ENCODE peak calls at places on chromosomes 16 and 17, in seven cellular contexts. X, A, S, F, B, W and R are unnamed samples. For H3K4me1, the result is how much of the 10 kb centered on the place peaks cover.

GRCh38 chr17:65154770-65155589 is 17.8 kb downstream of the RGS9 start:
- DNase-seq in X (no peak), A (peak), S (no peak), F (no peak), B (no peak), W (no peak), R (no peak)

GRCh38 chr17:62626719-62627218 is 701 bp upstream of the MRC2 start:
- DNase-seq in X (peak), A (no peak), S (no peak), F (no peak), B (peak), W (no peak), R (no peak)

GRCh38 chr17:42950044-42950783 is 14.0 kb downstream of the AARSD1 start:
- DNase-seq in X (no peak), A (no peak), S (no peak), F (no peak), B (no peak), W (no peak), R (no peak)

GRCh38 chr16:4613636-4614570 is 785 bp downstream of the UBALD1 start:
- DNase-seq in X (no peak), A (no peak), S (no peak), F (peak), B (no peak), W (no peak), R (peak)

GRCh38 chr16:80259289-80259805 is 281.4 kb upstream of the DYNLRB2 start:
- DNase-seq in X (no peak), A (no peak), S (no peak), F (no peak), B (no peak), W (no peak), R (no peak)

GRCh38 chr16:81505011-81505660 is 60.5 kb downstream of the CMIP start:
- DNase-seq in X (no peak), A (no peak), S (no peak), F (no peak), B (no peak), W (no peak), R (peak)

GRCh38 chr16:70576431-70577255 is 53.0 kb downstream of the SF3B3 start:
- DNase-seq in X (no peak), A (no peak), S (no peak), F (no peak), B (no peak), W (no peak), R (no peak)

GRCh38 chr17:50266384-50267073 is 7.7 kb upstream of the TMEM92 start:
- DNase-seq in X (no peak), A (no peak), S (no peak), F (no peak), B (peak), W (peak), R (no peak)

GRCh38 chr17:82213251-82214011 is 789 bp upstream of the CCDC57 start:
- DNase-seq in X (peak), A (peak), S (no peak), F (peak), B (peak), W (no peak), R (peak)

GRCh38 chr16:144797-145252 is 6.4 kb upstream of the NPRL3 start:
- DNase-seq in X (no peak), A (no peak), S (no peak), F (no peak), B (no peak), W (no peak), R (no peak)

GRCh38 chr17:57453841-57454240 is 197.5 kb downstream of the MSI2 start:
- DNase-seq in X (no peak), A (no peak), S (no peak), F (no peak), B (no peak), W (no peak), R (no peak)
- H3K4me1 ChIP-seq in X (under half), A (under half), S (under half), F (under half), B (under half), W (under half), R (under half)

GRCh38 chr16:1534021-1535020 is 855 bp downstream of the TMEM204 start:
- DNase-seq in X (no peak), A (no peak), S (no peak), F (no peak), B (peak), W (no peak), R (no peak)

GRCh38 chr16:1535391-1536291 is 2.2 kb downstream of the TMEM204 start:
- DNase-seq in X (no peak), A (no peak), S (no peak), F (peak), B (peak), W (no peak), R (no peak)

GRCh38 chr16:1537763-1538289 is 4.4 kb downstream of the TMEM204 start:
- DNase-seq in X (no peak), A (no peak), S (no peak), F (peak), B (no peak), W (no peak), R (no peak)

GRCh38 chr16:1537138-1537577 is 3.7 kb downstream of the TMEM204 start:
- DNase-seq in X (no peak), A (no peak), S (no peak), F (no peak), B (no peak), W (no peak), R (no peak)

GRCh38 chr16:1536601-1537000 is 3.1 kb downstream of the TMEM204 start:
- DNase-seq in X (no peak), A (no peak), S (no peak), F (no peak), B (no peak), W (no peak), R (no peak)
- H3K4me1 ChIP-seq in X (under half), A (under half), S (half or more), F (half or more), B (under half), W (under half), R (under half)

GRCh38 chr17:81045590-81046095 is 10.7 kb downstream of the BAIAP2 start:
- DNase-seq in X (no peak), A (no peak), S (no peak), F (no peak), B (no peak), W (no peak), R (no peak)

GRCh38 chr17:81046131-81046769 is 11.3 kb downstream of the BAIAP2 start:
- DNase-seq in X (no peak), A (no peak), S (no peak), F (no peak), B (no peak), W (no peak), R (no peak)

GRCh38 chr17:81048827-81049371 is 13.9 kb downstream of the BAIAP2 start:
- DNase-seq in X (no peak), A (no peak), S (no peak), F (no peak), B (no peak), W (no peak), R (no peak)

GRCh38 chr17:81044764-81045589 is 10.0 kb downstream of the BAIAP2 start:
- DNase-seq in X (no peak), A (peak), S (no peak), F (no peak), B (peak), W (peak), R (no peak)

GRCh38 chr17:81046770-81047359 is 11.9 kb downstream of the BAIAP2 start:
- DNase-seq in X (no peak), A (no peak), S (no peak), F (no peak), B (no peak), W (no peak), R (no peak)
- H3K4me1 ChIP-seq in X (under half), A (under half), S (half or more), F (under half), B (under half), W (under half), R (half or more)

GRCh38 chr17:4515501-4515900 is 16.8 kb downstream of the SPNS2 start:
- DNase-seq in X (no peak), A (no peak), S (no peak), F (no peak), B (no peak), W (no peak), R (no peak)
- H3K4me1 ChIP-seq in X (under half), A (under half), S (under half), F (under half), B (under half), W (under half), R (under half)

GRCh38 chr17:7582401-7583252 is 1.0 kb upstream of the MPDU1 start:
- DNase-seq in X (no peak), A (no peak), S (no peak), F (no peak), B (peak), W (no peak), R (peak)
- H3K4me1 ChIP-seq in X (under half), A (under half), S (half or more), F (under half), B (under half), W (under half), R (under half)

DNA sequence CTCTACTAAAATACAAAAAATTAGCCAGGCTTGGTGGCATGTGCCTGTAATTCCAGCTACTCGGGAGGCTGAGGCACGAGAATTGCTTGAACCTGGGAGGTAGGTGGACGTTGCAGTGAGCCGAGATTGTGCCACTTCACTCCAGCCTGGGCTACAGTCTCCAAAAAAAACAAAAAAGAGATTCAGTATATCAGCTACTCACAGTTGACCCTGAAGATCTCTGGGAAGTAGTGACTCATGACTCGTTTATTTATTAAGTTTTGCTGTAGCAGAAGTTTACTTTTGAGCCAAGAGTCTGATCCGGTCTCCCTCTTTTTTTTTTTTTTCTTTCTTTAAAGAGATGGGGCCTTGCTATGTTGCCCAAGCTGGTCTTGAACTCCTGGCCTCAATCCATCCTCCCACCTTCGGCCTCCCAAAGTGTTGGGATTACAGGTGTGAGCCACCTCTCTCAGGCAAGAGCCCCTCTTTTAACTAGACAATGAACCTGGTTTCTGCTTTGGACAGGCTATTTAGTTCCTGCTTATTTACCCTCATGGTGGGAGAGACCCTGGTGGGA is 4.4 kb downstream of the MVP start:
- DNase-seq in X (no peak), A (no peak), S (no peak), F (no peak), B (no peak), W (no peak), R (no peak)
- H3K4me1 ChIP-seq in X (under half), A (half or more), S (half or more), F (half or more), B (under half), W (under half), R (under half)